ENCODE peak calls at places on chromosomes 16 and 17, in nine cellular contexts. One of them, this sample, is unnamed.

GRCh38 chr17:7404737-7405412 is 978 bp upstream of the TMEM256 start:
- DNase-seq in uterus: peak; percentile 75
- DNase-seq in PC-3: no peak
- DNase-seq in cardiac muscle cell: peak; percentile 75
- DNase-seq in spleen: peak; percentile 92
- DNase-seq in left lung: no peak
- DNase-seq in upper lobe of right lung: peak; percentile 82
- DNase-seq in CD4-positive, CD25-positive, alpha-beta regulatory T cell: no peak
- DNase-seq in NT2/D1: no peak
- DNase-seq in this sample: no peak

GRCh38 chr16:81326971-81327370 is 12.2 kb downstream of the GAN start:
- DNase-seq in left lung: no peak
- DNase-seq in CD4-positive, CD25-positive, alpha-beta regulatory T cell: no peak
- DNase-seq in spleen: no peak
- DNase-seq in cardiac muscle cell: no peak
- DNase-seq in uterus: no peak
- DNase-seq in PC-3: no peak
- DNase-seq in NT2/D1: no peak
- DNase-seq in upper lobe of right lung: no peak
- DNase-seq in this sample: no peak

GRCh38 chr17:73371285-73371684 is 59.5 kb upstream of the CDC42EP4 start:
- DNase-seq in cardiac muscle cell: no peak
- DNase-seq in uterus: no peak
- DNase-seq in spleen: no peak
- DNase-seq in PC-3: peak; percentile 90
- DNase-seq in left lung: no peak
- DNase-seq in CD4-positive, CD25-positive, alpha-beta regulatory T cell: no peak
- DNase-seq in NT2/D1: no peak
- DNase-seq in upper lobe of right lung: no peak
- DNase-seq in this sample: no peak

GRCh38 chr16:3182608-3183444 is 5.2 kb upstream of the OR1F1 start:
- DNase-seq in PC-3: peak; percentile 52
- DNase-seq in left lung: no peak
- DNase-seq in spleen: peak; percentile 88
- DNase-seq in cardiac muscle cell: peak; percentile 47
- DNase-seq in NT2/D1: no peak
- DNase-seq in CD4-positive, CD25-positive, alpha-beta regulatory T cell: no peak
- DNase-seq in uterus: no peak
- DNase-seq in upper lobe of right lung: no peak
- DNase-seq in this sample: no peak

GRCh38 chr16:79372504-79373184 is 227.9 kb downstream of the MAF start:
- DNase-seq in NT2/D1: no peak
- DNase-seq in left lung: peak; percentile 56
- DNase-seq in cardiac muscle cell: no peak
- DNase-seq in upper lobe of right lung: no peak
- DNase-seq in uterus: peak; percentile 73
- DNase-seq in CD4-positive, CD25-positive, alpha-beta regulatory T cell: no peak
- DNase-seq in spleen: no peak
- DNase-seq in PC-3: no peak
- DNase-seq in this sample: no peak

GRCh38 chr16:67648088-67648763 is 3.3 kb downstream of the CARMIL2 start:
- DNase-seq in left lung: no peak
- DNase-seq in uterus: no peak
- DNase-seq in NT2/D1: no peak
- DNase-seq in PC-3: no peak
- DNase-seq in CD4-positive, CD25-positive, alpha-beta regulatory T cell: no peak
- DNase-seq in cardiac muscle cell: no peak
- DNase-seq in spleen: no peak
- DNase-seq in upper lobe of right lung: no peak
- DNase-seq in this sample: no peak

GRCh38 chr17:49407981-49408501 is 6.6 kb downstream of the PHB1 start:
- DNase-seq in PC-3: peak; percentile 77
- DNase-seq in uterus: peak; percentile 51
- DNase-seq in left lung: peak; percentile 82
- DNase-seq in spleen: peak; percentile 94
- DNase-seq in CD4-positive, CD25-positive, alpha-beta regulatory T cell: peak; percentile 81
- DNase-seq in NT2/D1: peak; percentile 54
- DNase-seq in upper lobe of right lung: peak; percentile 87
- DNase-seq in cardiac muscle cell: peak; percentile 90
- DNase-seq in this sample: peak; percentile 85

GRCh38 chr17:51103050-51103449 is 17.6 kb downstream of the SPAG9 start:
- DNase-seq in left lung: no peak
- DNase-seq in upper lobe of right lung: no peak
- DNase-seq in CD4-positive, CD25-positive, alpha-beta regulatory T cell: no peak
- DNase-seq in cardiac muscle cell: no peak
- DNase-seq in spleen: no peak
- DNase-seq in uterus: no peak
- DNase-seq in PC-3: no peak
- DNase-seq in NT2/D1: no peak
- DNase-seq in this sample: no peak

GRCh38 chr16:88638323-88639230 is at the start of gene IL17C:
- DNase-seq in left lung: no peak
- DNase-seq in spleen: no peak
- DNase-seq in upper lobe of right lung: no peak
- DNase-seq in uterus: no peak
- DNase-seq in NT2/D1: no peak
- DNase-seq in CD4-positive, CD25-positive, alpha-beta regulatory T cell: no peak
- DNase-seq in PC-3: peak; percentile 27
- DNase-seq in cardiac muscle cell: no peak
- DNase-seq in this sample: no peak

GRCh38 chr16:67805718-67806427 is 487 bp downstream of the RANBP10 start:
- DNase-seq in cardiac muscle cell: peak; percentile 38
- DNase-seq in PC-3: no peak
- DNase-seq in CD4-positive, CD25-positive, alpha-beta regulatory T cell: no peak
- DNase-seq in NT2/D1: no peak
- DNase-seq in uterus: peak; percentile 25
- DNase-seq in upper lobe of right lung: peak; percentile 72
- DNase-seq in spleen: peak; percentile 88
- DNase-seq in left lung: no peak
- DNase-seq in this sample: no peak

GRCh38 chr16:9033125-9033830 is 58.2 kb upstream of the HAPSTR1 start:
- DNase-seq in uterus: peak; percentile 29
- DNase-seq in spleen: no peak
- DNase-seq in PC-3: peak; percentile 69
- DNase-seq in NT2/D1: peak; percentile 75
- DNase-seq in cardiac muscle cell: peak; percentile 62
- DNase-seq in CD4-positive, CD25-positive, alpha-beta regulatory T cell: no peak
- DNase-seq in upper lobe of right lung: no peak
- DNase-seq in left lung: peak; percentile 36
- DNase-seq in this sample: no peak

GRCh38 chr17:73554498-73554897 is 89.7 kb downstream of the SDK2 start:
- DNase-seq in uterus: no peak
- DNase-seq in cardiac muscle cell: no peak
- DNase-seq in upper lobe of right lung: no peak
- DNase-seq in NT2/D1: no peak
- DNase-seq in left lung: no peak
- DNase-seq in spleen: no peak
- DNase-seq in CD4-positive, CD25-positive, alpha-beta regulatory T cell: no peak
- DNase-seq in PC-3: no peak
- DNase-seq in this sample: no peak

GRCh38 chr16:86405319-86405718 is 105.0 kb upstream of the FOXF1 start:
- DNase-seq in upper lobe of right lung: no peak
- DNase-seq in cardiac muscle cell: no peak
- DNase-seq in PC-3: no peak
- DNase-seq in spleen: no peak
- DNase-seq in NT2/D1: no peak
- DNase-seq in CD4-positive, CD25-positive, alpha-beta regulatory T cell: no peak
- DNase-seq in uterus: no peak
- DNase-seq in left lung: no peak
- DNase-seq in this sample: no peak

GRCh38 chr17:73591278-73592078 is 52.8 kb downstream of the SDK2 start:
- DNase-seq in cardiac muscle cell: no peak
- DNase-seq in uterus: no peak
- DNase-seq in CD4-positive, CD25-positive, alpha-beta regulatory T cell: peak; percentile 74
- DNase-seq in upper lobe of right lung: no peak
- DNase-seq in spleen: peak; percentile 92
- DNase-seq in NT2/D1: no peak
- DNase-seq in PC-3: no peak
- DNase-seq in left lung: no peak
- DNase-seq in this sample: peak; percentile 84

DNA sequence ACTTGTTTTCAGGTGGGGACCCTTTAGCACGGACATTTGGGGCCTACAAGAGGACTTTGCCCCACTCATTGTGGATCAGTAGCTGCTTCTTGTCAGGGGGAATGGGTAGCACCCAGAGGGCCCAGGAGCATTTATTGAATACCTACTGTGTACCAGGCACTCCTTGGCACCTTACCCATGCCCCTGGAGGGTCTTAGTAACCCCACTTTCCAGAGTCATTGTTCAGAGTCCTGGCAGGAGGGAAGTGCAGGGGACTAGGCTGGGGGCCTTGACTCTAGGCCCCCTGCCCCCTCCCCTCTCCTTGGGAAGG is 21.0 kb upstream of the CIBAR2 start:
- DNase-seq in CD4-positive, CD25-positive, alpha-beta regulatory T cell: no peak
- DNase-seq in upper lobe of right lung: no peak
- DNase-seq in PC-3: no peak
- DNase-seq in uterus: no peak
- DNase-seq in cardiac muscle cell: no peak
- DNase-seq in spleen: no peak
- DNase-seq in left lung: no peak
- DNase-seq in NT2/D1: no peak
- DNase-seq in this sample: no peak
- H3K27me3 ChIP-seq in CD4-positive, CD25-positive, alpha-beta regulatory T cell: no peaks in the 10 kb centered on the region
- H3K27me3 ChIP-seq in upper lobe of right lung: no peaks in the 10 kb centered on the region
- H3K27me3 ChIP-seq in PC-3: no peaks in the 10 kb centered on the region
- H3K27me3 ChIP-seq in uterus: no peaks in the 10 kb centered on the region
- H3K27me3 ChIP-seq in cardiac muscle cell: no peaks in the 10 kb centered on the region
- H3K27me3 ChIP-seq in spleen: peaks cover 5% of the 10 kb centered on the region
- H3K27me3 ChIP-seq in left lung: peaks cover 17% of the 10 kb centered on the region
- H3K27me3 ChIP-seq in NT2/D1: peaks cover 7% of the 10 kb centered on the region
- H3K27me3 ChIP-seq in this sample: no peaks in the 10 kb centered on the region

GRCh38 chr17:15969463-15969862 is 24.5 kb downstream of the ADORA2B start:
- DNase-seq in uterus: no peak
- DNase-seq in PC-3: no peak
- DNase-seq in left lung: peak; percentile 10
- DNase-seq in CD4-positive, CD25-positive, alpha-beta regulatory T cell: no peak
- DNase-seq in cardiac muscle cell: no peak
- DNase-seq in NT2/D1: no peak
- DNase-seq in upper lobe of right lung: no peak
- DNase-seq in spleen: no peak
- DNase-seq in this sample: no peak

GRCh38 chr17:15966879-15967248 is 21.9 kb downstream of the ADORA2B start:
- DNase-seq in NT2/D1: no peak
- DNase-seq in PC-3: peak; percentile 63
- DNase-seq in upper lobe of right lung: peak; percentile 82
- DNase-seq in CD4-positive, CD25-positive, alpha-beta regulatory T cell: no peak
- DNase-seq in spleen: peak; percentile 47
- DNase-seq in cardiac muscle cell: peak; percentile 10
- DNase-seq in left lung: peak; percentile 74
- DNase-seq in uterus: peak; percentile 8
- DNase-seq in this sample: no peak

GRCh38 chr17:15966183-15966878 is 21.4 kb downstream of the ADORA2B start:
- DNase-seq in upper lobe of right lung: peak; percentile 88
- DNase-seq in cardiac muscle cell: peak; percentile 82
- DNase-seq in PC-3: peak; percentile 93
- DNase-seq in NT2/D1: peak; percentile 72
- DNase-seq in CD4-positive, CD25-positive, alpha-beta regulatory T cell: no peak
- DNase-seq in uterus: no peak
- DNase-seq in spleen: peak; percentile 64
- DNase-seq in left lung: peak; percentile 83
- DNase-seq in this sample: peak; percentile 11

GRCh38 chr17:15965510-15965909 is 20.6 kb downstream of the ADORA2B start:
- DNase-seq in NT2/D1: no peak
- DNase-seq in left lung: no peak
- DNase-seq in CD4-positive, CD25-positive, alpha-beta regulatory T cell: no peak
- DNase-seq in spleen: no peak
- DNase-seq in cardiac muscle cell: no peak
- DNase-seq in PC-3: no peak
- DNase-seq in uterus: no peak
- DNase-seq in upper lobe of right lung: no peak
- DNase-seq in this sample: no peak

DNA sequence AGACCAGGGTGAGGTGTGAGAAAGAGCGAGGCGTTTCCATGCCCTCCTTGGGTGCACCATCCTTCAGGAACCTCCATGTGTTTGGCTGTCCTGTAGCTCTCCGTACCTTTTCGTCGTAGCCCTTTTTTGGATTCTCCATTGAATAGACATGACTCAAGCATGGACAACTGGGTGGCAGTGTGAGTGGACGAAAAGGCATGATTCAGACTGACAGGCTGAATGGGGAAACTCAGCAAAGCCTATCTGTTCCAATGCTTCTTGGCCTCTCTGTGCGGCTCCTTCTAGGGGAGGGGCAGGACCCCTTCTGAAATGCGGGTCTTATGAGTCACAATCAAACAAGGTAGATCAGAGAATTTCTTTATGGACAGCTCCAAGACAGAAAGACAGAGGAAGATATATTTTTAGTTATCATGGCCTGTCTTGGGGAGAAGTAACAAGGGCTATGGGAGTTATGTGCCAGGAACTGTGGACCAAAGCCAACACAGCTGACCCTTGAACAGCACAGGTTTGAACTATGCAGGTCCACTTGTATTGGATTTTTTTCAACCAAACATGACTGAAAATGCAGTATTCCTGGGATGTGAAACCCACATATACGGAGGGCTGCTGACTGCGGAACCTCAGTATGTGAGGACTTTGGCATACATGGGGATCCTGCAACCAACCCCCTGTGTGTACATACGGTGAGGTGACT is 22.9 kb downstream of the ADORA2B start:
- DNase-seq in uterus: peak; percentile 3
- DNase-seq in spleen: no peak
- DNase-seq in PC-3: no peak
- DNase-seq in left lung: no peak
- DNase-seq in NT2/D1: no peak
- DNase-seq in upper lobe of right lung: no peak
- DNase-seq in cardiac muscle cell: no peak
- DNase-seq in CD4-positive, CD25-positive, alpha-beta regulatory T cell: no peak
- DNase-seq in this sample: no peak
- H3K4me1 ChIP-seq in uterus: no peaks in the 10 kb centered on the region
- H3K4me1 ChIP-seq in spleen: peaks cover 6% of the 10 kb centered on the region
- H3K4me1 ChIP-seq in PC-3: peaks cover 64% of the 10 kb centered on the region
- H3K4me1 ChIP-seq in left lung: peaks cover 13% of the 10 kb centered on the region
- H3K4me1 ChIP-seq in NT2/D1: peaks cover 11% of the 10 kb centered on the region
- H3K4me1 ChIP-seq in upper lobe of right lung: peaks cover 23% of the 10 kb centered on the region
- H3K4me1 ChIP-seq in cardiac muscle cell: peaks cover 24% of the 10 kb centered on the region
- H3K4me1 ChIP-seq in CD4-positive, CD25-positive, alpha-beta regulatory T cell: no peaks in the 10 kb centered on the region
- H3K4me1 ChIP-seq in this sample: peaks cover 10% of the 10 kb centered on the region

DNA sequence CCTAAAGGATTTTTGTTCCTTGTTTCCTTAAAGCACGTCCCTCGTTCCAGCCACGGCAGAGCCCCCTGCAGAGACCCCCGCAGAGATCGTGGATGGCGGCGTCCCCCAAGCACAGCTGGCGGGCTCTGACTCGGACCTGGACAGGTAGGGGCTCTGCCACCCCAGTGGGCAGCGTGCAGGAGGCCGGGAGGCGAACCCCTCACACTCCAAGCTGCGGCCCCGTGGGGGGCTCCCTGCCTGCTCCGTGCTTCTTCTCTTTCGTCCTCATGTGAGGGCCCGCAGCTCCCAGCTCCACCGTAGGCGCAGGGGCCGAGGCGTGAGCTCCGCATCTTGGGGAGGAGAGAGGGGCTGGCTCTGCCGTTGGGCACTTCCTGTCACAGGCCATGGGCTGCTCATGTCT is 8.5 kb downstream of the TELO2 start:
- DNase-seq in left lung: no peak
- DNase-seq in CD4-positive, CD25-positive, alpha-beta regulatory T cell: no peak
- DNase-seq in upper lobe of right lung: no peak
- DNase-seq in uterus: no peak
- DNase-seq in PC-3: no peak
- DNase-seq in NT2/D1: no peak
- DNase-seq in spleen: peak; percentile 69
- DNase-seq in cardiac muscle cell: no peak
- DNase-seq in this sample: no peak
- H3K36me3 ChIP-seq in left lung: peaks cover 91% of the 10 kb centered on the region
- H3K36me3 ChIP-seq in CD4-positive, CD25-positive, alpha-beta regulatory T cell: peaks cover 12% of the 10 kb centered on the region
- H3K36me3 ChIP-seq in upper lobe of right lung: peaks cover 45% of the 10 kb centered on the region
- H3K36me3 ChIP-seq in uterus: no peaks in the 10 kb centered on the region
- H3K36me3 ChIP-seq in PC-3: no peaks in the 10 kb centered on the region
- H3K36me3 ChIP-seq in NT2/D1: peaks cover 95% of the 10 kb centered on the region
- H3K36me3 ChIP-seq in spleen: peaks cover 83% of the 10 kb centered on the region
- H3K36me3 ChIP-seq in cardiac muscle cell: peaks cover 19% of the 10 kb centered on the region
- H3K36me3 ChIP-seq in this sample: no peaks in the 10 kb centered on the region

GRCh38 chr17:41098476-41098875 is 534 bp upstream of the KRTAP4-8 start:
- DNase-seq in uterus: no peak
- DNase-seq in NT2/D1: no peak
- DNase-seq in cardiac muscle cell: no peak
- DNase-seq in left lung: no peak
- DNase-seq in CD4-positive, CD25-positive, alpha-beta regulatory T cell: no peak
- DNase-seq in PC-3: peak; percentile 57
- DNase-seq in spleen: no peak
- DNase-seq in upper lobe of right lung: no peak
- DNase-seq in this sample: no peak
- H3K27me3 ChIP-seq in uterus: no peaks in the 10 kb centered on the region
- H3K27me3 ChIP-seq in NT2/D1: no peaks in the 10 kb centered on the region
- H3K27me3 ChIP-seq in cardiac muscle cell: no peaks in the 10 kb centered on the region
- H3K27me3 ChIP-seq in left lung: peaks cover 9% of the 10 kb centered on the region
- H3K27me3 ChIP-seq in CD4-positive, CD25-positive, alpha-beta regulatory T cell: peaks cover 4% of the 10 kb centered on the region
- H3K27me3 ChIP-seq in PC-3: no peaks in the 10 kb centered on the region
- H3K27me3 ChIP-seq in spleen: no peaks in the 10 kb centered on the region
- H3K27me3 ChIP-seq in upper lobe of right lung: no peaks in the 10 kb centered on the region
- H3K27me3 ChIP-seq in this sample: no peaks in the 10 kb centered on the region

This sample was measured in naive thymus-derived CD4-positive, alpha-beta T cell.